ENCODE peak calls at places on chromosome 19, in four cellular contexts. V, O, W and M are unnamed samples.

GRCh38 chr19:49585023-49585422 is 3.9 kb downstream of the PRRG2 start:
- DNase-seq in V (no peak), W (no peak), O (no peak), M (no peak)

GRCh38 chr19:18349524-18350128 is 9.2 kb downstream of the PGPEP1 start:
- DNase-seq in O (peak; percentile 59), V (no peak), W (peak; percentile 40), M (no peak)

GRCh38 chr19:6076675-6077463 is 33.4 kb downstream of the RFX2 start:
- DNase-seq in V (no peak), O (no peak), W (no peak), M (no peak)

GRCh38 chr19:18468517-18468916 is 30.6 kb upstream of the ISYNA1 start:
- DNase-seq in V (no peak), W (no peak), O (no peak), M (no peak)

GRCh38 chr19:19258589-19259338 is 14.3 kb downstream of the TM6SF2 start:
- DNase-seq in O (no peak), V (no peak), W (no peak), M (no peak)

GRCh38 chr19:8526345-8527062 is 12.5 kb upstream of the ZNF414 start:
- DNase-seq in V (peak; percentile 75), W (peak; percentile 87), O (peak; percentile 84), M (no peak)

GRCh38 chr19:48806518-48806817 is 4.4 kb downstream of the BCAT2 start:
- DNase-seq in V (no peak), O (peak; percentile 54), W (no peak), M (no peak)

GRCh38 chr19:53308339-53308811 is 25.2 kb upstream of the ZNF845 start:
- DNase-seq in V (no peak), O (peak; percentile 49), W (no peak), M (no peak)

DNA sequence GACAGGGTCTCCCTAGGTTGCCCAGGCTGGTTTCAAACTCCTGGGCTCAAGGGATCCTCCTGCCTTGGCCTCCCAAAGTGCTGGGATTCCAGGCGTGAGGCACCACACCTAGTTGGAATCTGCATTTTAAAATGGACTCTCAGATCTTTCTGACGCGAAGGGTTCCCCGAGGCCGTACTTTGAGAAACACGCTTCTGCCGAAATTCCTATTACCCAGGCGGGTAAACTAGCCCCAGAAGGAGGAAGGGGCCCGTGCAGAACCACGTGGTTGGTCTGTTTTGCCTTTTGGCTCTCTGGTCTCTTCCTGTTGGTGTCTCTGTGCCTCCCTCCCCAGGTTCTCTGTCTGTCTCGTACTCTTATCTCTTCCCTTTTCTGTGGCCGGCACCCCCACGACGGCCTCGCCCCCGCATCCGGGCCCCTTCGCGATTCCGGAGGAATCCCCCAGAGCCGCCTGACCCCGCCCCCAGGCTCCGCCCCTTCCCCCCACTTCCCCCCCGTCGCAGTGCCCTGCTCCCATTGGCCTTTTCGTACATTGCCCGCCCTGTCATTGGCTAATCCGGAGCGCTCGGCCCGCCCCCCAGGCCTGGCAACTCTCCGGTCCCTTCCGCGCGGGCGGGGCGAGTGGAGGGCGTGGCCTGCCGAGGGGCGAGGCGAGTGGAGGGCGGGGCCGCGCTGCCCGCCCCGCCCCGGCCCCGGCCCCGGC is at the start of gene TNFAIP8L1:
- DNase-seq in W (peak; percentile 89), V (peak; percentile 88), O (peak; percentile 100), M (no peak)
- TF ChIP-seq TCF7L2 in W (no peak), V (no peak), O (no peak), M (no peak)

GRCh38 chr19:15197275-15198005 is 3.4 kb downstream of the NOTCH3 start:
- DNase-seq in W (no peak), O (no peak), V (no peak), M (no peak)

GRCh38 chr19:15196683-15197005 is 4.2 kb downstream of the NOTCH3 start:
- DNase-seq in V (no peak), O (no peak), W (no peak), M (no peak)

GRCh38 chr19:15194938-15195337 is 5.9 kb downstream of the NOTCH3 start:
- DNase-seq in V (no peak), W (no peak), O (no peak), M (no peak)

GRCh38 chr19:15195381-15195964 is 5.3 kb downstream of the NOTCH3 start:
- DNase-seq in O (peak; percentile 60), V (no peak), W (no peak), M (no peak)

DNA sequence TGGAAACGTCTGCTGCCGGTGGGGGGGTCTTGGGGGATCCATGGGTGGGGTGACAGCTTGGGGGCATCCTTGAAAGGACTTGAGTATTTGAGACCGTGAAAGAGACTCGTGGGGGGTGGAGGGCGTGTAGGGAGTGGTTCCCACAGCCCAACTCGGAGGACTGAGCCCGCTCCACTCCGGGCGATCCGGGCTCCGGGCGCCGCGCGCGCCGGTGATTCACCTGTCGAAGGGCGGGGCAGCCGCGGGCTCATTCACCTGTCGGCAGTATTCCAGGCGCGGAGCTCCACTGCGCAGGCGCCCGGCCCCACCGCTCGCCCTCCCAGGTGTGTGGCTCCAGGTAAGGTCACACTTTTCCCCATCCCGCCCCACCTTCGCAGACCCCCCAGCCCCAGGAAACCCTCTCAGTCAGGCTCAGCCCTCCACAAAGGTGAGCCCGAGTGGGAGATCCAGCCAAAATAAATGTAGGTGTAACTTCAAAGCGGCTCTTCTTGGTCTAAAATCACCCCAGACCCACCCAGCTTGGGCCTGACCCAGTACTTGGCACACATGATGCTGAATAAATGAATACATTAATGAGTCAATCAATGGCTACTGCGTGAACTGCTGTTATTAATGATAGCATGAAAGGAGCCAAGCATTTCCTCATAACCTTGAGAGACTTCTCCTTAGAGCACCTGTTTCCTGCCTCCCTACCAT is 4.7 kb downstream of the NOTCH3 start:
- DNase-seq in O (peak; percentile 47), V (peak; percentile 73), W (no peak), M (no peak)
- H3K27ac ChIP-seq in O (no peak overlapping the region), V (peak overlapping the region; percentile 36), W (no peak overlapping the region), M (no peak overlapping the region)

DNA sequence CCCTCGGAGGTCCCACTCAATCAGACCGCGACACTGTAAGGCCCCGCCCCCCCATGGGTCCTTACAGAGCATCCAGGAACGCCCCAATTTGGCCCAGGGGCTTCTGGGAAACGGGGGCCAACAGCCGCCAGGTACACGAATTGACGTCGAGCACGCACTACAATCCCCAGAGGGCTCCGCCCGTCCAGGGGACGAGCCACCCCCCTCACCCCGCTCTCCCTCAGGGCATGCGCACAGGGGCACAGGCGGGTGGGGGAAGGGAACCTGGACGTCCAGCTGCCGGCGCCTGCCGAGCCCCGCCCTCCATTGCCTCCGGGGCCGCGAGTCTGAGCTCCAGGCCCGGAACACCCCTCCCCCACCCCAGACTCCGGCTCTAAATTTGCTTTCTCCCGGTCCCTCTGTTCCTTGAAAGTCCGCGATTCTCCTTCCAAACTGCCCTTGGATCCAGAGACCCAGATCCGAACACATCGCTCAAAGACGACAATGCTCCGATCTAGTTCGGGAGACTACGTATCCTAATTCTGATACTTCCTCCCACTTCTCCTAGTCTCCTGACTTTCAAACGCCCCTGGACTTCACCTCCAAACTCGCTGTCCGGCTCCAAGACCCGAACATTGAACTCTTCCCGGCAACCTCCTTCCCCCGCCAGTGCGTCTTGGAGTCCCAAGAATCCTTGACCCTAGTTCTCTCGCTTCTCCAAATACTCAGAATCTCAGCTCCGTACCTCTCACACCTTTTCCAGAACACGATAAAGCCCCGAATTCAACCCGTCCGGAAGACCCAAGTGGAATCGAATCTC is 805 bp downstream of the SERTAD3 start:
- DNase-seq in W (peak; percentile 99), V (peak; percentile 98), O (peak; percentile 93), M (peak; percentile 93)
- TF ChIP-seq POLR2AphosphoS5 in W (peak; percentile 29), V (peak; percentile 78), O (peak; percentile 69), M (peak; percentile 66)

DNA sequence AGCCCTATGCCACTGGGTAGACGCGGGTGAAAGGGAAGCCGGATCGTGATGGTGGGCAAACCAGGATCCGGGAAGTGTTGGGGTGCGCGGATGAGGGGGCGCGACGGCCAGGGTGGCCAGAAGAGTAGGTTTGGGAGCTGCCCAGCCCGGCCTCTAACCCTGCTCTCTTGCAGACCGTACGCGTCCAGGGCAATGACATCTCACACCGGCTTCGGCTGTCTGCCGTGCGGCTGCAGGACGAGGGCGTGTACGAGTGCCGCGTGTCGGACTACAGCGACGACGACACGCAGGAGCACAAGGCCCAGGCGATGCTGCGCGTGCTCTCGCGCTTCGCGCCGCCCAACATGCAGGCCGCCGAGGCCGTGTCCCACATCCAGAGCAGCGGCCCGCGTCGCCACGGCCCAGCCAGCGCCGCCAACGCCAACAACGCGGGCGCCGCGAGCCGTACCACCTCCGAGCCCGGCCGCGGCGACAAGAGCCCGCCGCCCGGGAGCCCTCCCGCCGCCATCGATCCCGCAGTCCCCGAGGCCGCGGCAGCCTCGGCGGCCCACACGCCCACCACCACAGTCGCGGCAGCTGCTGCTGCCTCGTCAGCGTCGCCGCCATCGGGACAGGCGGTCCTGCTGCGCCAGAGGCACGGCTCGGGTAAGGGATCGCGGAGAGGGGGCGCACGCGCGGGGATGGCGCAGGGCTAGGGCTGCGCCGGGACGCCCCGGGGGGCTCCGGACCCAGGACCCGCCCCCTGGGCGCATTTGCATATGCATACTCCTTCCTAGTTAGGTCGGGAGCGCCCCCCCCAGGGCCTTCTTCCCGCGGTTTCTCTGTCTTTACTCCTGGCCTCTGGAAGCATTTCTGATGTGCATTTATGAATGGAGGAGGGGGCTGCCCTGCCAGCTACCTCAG is 4.1 kb downstream of the VSTM2B start:
- DNase-seq in O (no peak), V (no peak), W (no peak), M (no peak)
- TF ChIP-seq TCF7L2 in O (no peak), V (no peak), W (no peak), M (no peak)

DNA sequence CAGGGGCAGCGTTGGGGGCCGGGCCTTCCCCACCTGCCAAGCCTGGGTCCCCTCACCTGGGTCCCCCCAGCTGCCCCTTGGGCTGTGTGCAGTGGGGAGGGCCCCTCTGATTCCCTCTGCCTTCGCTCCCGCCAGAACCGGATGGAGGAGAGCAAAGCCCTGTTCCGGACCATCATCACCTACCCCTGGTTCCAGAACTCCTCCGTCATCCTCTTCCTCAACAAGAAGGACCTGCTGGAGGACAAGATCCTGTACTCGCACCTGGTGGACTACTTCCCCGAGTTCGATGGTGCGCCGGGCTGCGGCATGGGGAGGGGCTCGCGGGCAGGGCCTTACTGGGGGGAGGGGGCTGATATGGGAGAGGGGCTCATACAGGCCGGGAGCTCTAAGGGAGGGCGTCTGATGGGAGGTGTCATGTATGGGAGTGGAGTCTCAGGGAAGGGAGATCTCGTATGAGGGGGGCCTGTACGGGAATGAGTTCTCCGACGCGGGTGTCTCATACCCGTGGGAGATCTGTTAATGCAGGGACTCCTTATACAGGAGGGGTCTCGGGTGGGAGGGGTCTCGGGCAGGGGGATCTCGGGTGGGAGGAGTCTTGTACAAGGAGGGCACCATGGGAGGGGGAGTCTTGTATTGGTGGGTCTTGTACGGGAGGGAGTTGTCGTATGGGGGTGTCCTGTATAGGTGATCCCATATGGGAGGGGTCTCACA is 16.6 kb upstream of the GNA15 start:
- DNase-seq in V (no peak), O (no peak), W (no peak), M (no peak)
- H3K27ac ChIP-seq in V (no peak overlapping the region), O (no peak overlapping the region), W (no peak overlapping the region), M (no peak overlapping the region)

GRCh38 chr19:310141-310651 is 19.0 kb upstream of the PLPP2 start:
- DNase-seq in W (no peak), V (no peak), O (no peak), M (no peak)

GRCh38 chr19:310781-311496 is 19.7 kb upstream of the PLPP2 start:
- DNase-seq in W (no peak), V (no peak), O (no peak), M (no peak)

GRCh38 chr19:313169-313987 is 22.2 kb upstream of the PLPP2 start:
- DNase-seq in W (no peak), O (no peak), V (no peak), M (no peak)

GRCh38 chr19:313988-314815 is 23.0 kb upstream of the PLPP2 start:
- DNase-seq in V (no peak), O (no peak), W (no peak), M (no peak)

DNA sequence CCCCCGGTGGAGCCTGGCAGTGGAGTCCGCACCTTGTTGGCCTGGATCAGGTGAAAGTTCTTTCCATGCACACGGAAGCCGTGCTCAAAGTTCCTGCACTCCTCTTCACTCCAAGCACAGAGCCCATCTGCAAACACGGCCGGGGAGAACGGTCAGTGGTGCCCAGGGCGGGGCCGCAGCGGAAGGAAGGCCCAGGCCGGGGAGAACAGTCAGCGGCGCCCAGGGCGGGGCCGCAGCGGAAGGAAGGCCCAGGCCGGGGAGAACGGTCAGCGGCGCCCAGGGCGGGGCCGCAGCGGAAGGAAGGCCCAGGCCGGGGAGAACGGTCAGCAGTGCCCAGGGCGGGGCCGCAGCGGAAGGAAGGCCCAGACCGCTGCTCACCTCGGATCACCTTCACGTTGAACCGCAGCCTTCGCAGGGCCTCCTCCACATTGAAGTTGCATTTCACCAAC is 20.6 kb upstream of the PLPP2 start:
- DNase-seq in V (no peak), W (no peak), O (no peak), M (no peak)
- TF ChIP-seq POLR2AphosphoS5 in V (no peak), W (no peak), O (no peak), M (no peak)